ENCODE peak calls at places on chromosomes 12 and 14, in ten cellular contexts. One of them, this sample, is unnamed.

GRCh38 chr14:34181308-34181707 is 230.4 kb upstream of the EGLN3 start:
- DNase-seq in left lung: no peak
- DNase-seq in ovary: no peak
- DNase-seq in tibial nerve: peak
- DNase-seq in NCI-H1105: no peak
- DNase-seq in SW480: no peak
- DNase-seq in astrocyte of the spinal cord: no peak
- DNase-seq in neural progenitor cell: peak
- DNase-seq in AML-193: no peak
- DNase-seq in amniotic stem cell: no peak
- DNase-seq in this sample: no peak

GRCh38 chr12:52423035-52423434 is 11.1 kb downstream of the KRT75 start:
- DNase-seq in left lung: no peak
- DNase-seq in ovary: no peak
- DNase-seq in tibial nerve: no peak
- DNase-seq in NCI-H1105: no peak
- DNase-seq in SW480: no peak
- DNase-seq in astrocyte of the spinal cord: no peak
- DNase-seq in neural progenitor cell: no peak
- DNase-seq in AML-193: no peak
- DNase-seq in amniotic stem cell: no peak
- DNase-seq in this sample: no peak

GRCh38 chr12:12927211-12928079 is 24.5 kb downstream of the GPRC5D start:
- DNase-seq in left lung: peak
- DNase-seq in ovary: peak
- DNase-seq in tibial nerve: no peak
- DNase-seq in NCI-H1105: peak
- DNase-seq in SW480: no peak
- DNase-seq in astrocyte of the spinal cord: peak
- DNase-seq in neural progenitor cell: no peak
- DNase-seq in AML-193: no peak
- DNase-seq in amniotic stem cell: no peak
- DNase-seq in this sample: no peak

GRCh38 chr14:69088523-69089445 is 64.1 kb downstream of the DCAF5 start:
- DNase-seq in left lung: no peak
- DNase-seq in ovary: no peak
- DNase-seq in tibial nerve: no peak
- DNase-seq in NCI-H1105: no peak
- DNase-seq in SW480: no peak
- DNase-seq in astrocyte of the spinal cord: peak
- DNase-seq in neural progenitor cell: no peak
- DNase-seq in AML-193: no peak
- DNase-seq in amniotic stem cell: peak
- DNase-seq in this sample: no peak

GRCh38 chr14:50530794-50531193 is 1.6 kb downstream of the MAP4K5 start:
- DNase-seq in left lung: no peak
- DNase-seq in ovary: no peak
- DNase-seq in tibial nerve: no peak
- DNase-seq in NCI-H1105: no peak
- DNase-seq in SW480: no peak
- DNase-seq in astrocyte of the spinal cord: peak
- DNase-seq in neural progenitor cell: no peak
- DNase-seq in AML-193: no peak
- DNase-seq in amniotic stem cell: no peak
- DNase-seq in this sample: no peak

GRCh38 chr14:92613008-92613658 is 99.6 kb downstream of the RIN3 start:
- DNase-seq in left lung: no peak
- DNase-seq in ovary: no peak
- DNase-seq in tibial nerve: peak
- DNase-seq in NCI-H1105: no peak
- DNase-seq in SW480: no peak
- DNase-seq in astrocyte of the spinal cord: no peak
- DNase-seq in neural progenitor cell: peak
- DNase-seq in AML-193: no peak
- DNase-seq in amniotic stem cell: no peak
- DNase-seq in this sample: no peak

GRCh38 chr14:56216631-56217379 is 98.6 kb downstream of the PELI2 start:
- DNase-seq in left lung: no peak
- DNase-seq in ovary: peak
- DNase-seq in tibial nerve: peak
- DNase-seq in NCI-H1105: peak
- DNase-seq in SW480: no peak
- DNase-seq in astrocyte of the spinal cord: no peak
- DNase-seq in neural progenitor cell: no peak
- DNase-seq in AML-193: peak
- DNase-seq in amniotic stem cell: no peak
- DNase-seq in this sample: no peak

GRCh38 chr12:28955491-28955890 is 193.6 kb upstream of the FAR2 start:
- DNase-seq in left lung: no peak
- DNase-seq in ovary: no peak
- DNase-seq in tibial nerve: no peak
- DNase-seq in NCI-H1105: no peak
- DNase-seq in SW480: no peak
- DNase-seq in astrocyte of the spinal cord: peak
- DNase-seq in neural progenitor cell: no peak
- DNase-seq in AML-193: no peak
- DNase-seq in amniotic stem cell: no peak
- DNase-seq in this sample: no peak

GRCh38 chr12:105018761-105019160 is 32.6 kb downstream of the NOPCHAP1 start:
- DNase-seq in left lung: no peak
- DNase-seq in ovary: no peak
- DNase-seq in tibial nerve: no peak
- DNase-seq in NCI-H1105: no peak
- DNase-seq in SW480: no peak
- DNase-seq in astrocyte of the spinal cord: no peak
- DNase-seq in neural progenitor cell: peak
- DNase-seq in AML-193: no peak
- DNase-seq in amniotic stem cell: no peak
- DNase-seq in this sample: no peak

GRCh38 chr12:117063162-117063911 is 35.9 kb downstream of the TESC start:
- DNase-seq in left lung: peak
- DNase-seq in ovary: no peak
- DNase-seq in tibial nerve: peak
- DNase-seq in NCI-H1105: no peak
- DNase-seq in SW480: no peak
- DNase-seq in astrocyte of the spinal cord: no peak
- DNase-seq in neural progenitor cell: no peak
- DNase-seq in AML-193: peak
- DNase-seq in amniotic stem cell: no peak
- DNase-seq in this sample: peak

GRCh38 chr12:126198966-126199692 is 1133.9 kb downstream of the AACS start:
- DNase-seq in left lung: peak
- DNase-seq in ovary: no peak
- DNase-seq in tibial nerve: no peak
- DNase-seq in NCI-H1105: no peak
- DNase-seq in SW480: no peak
- DNase-seq in astrocyte of the spinal cord: peak
- DNase-seq in neural progenitor cell: no peak
- DNase-seq in AML-193: no peak
- DNase-seq in amniotic stem cell: no peak
- DNase-seq in this sample: no peak

GRCh38 chr14:62015945-62016344 is 253.7 kb downstream of the SNAPC1 start:
- DNase-seq in left lung: no peak
- DNase-seq in ovary: no peak
- DNase-seq in tibial nerve: peak
- DNase-seq in NCI-H1105: peak
- DNase-seq in SW480: no peak
- DNase-seq in astrocyte of the spinal cord: peak
- DNase-seq in neural progenitor cell: no peak
- DNase-seq in AML-193: no peak
- DNase-seq in amniotic stem cell: no peak
- DNase-seq in this sample: no peak

GRCh38 chr14:101992708-101993107 is 28.3 kb downstream of the DYNC1H1 start:
- DNase-seq in left lung: no peak
- DNase-seq in ovary: no peak
- DNase-seq in tibial nerve: no peak
- DNase-seq in NCI-H1105: no peak
- DNase-seq in SW480: no peak
- DNase-seq in astrocyte of the spinal cord: no peak
- DNase-seq in neural progenitor cell: no peak
- DNase-seq in AML-193: no peak
- DNase-seq in amniotic stem cell: no peak
- DNase-seq in this sample: no peak

GRCh38 chr14:77967110-77967509 is 167.2 kb downstream of the ADCK1 start:
- DNase-seq in left lung: no peak
- DNase-seq in ovary: no peak
- DNase-seq in tibial nerve: no peak
- DNase-seq in NCI-H1105: no peak
- DNase-seq in SW480: no peak
- DNase-seq in astrocyte of the spinal cord: no peak
- DNase-seq in neural progenitor cell: no peak
- DNase-seq in AML-193: no peak
- DNase-seq in amniotic stem cell: no peak
- DNase-seq in this sample: no peak

GRCh38 chr12:53073881-53074280 is 5.3 kb downstream of the SPRYD3 start:
- DNase-seq in left lung: no peak
- DNase-seq in ovary: peak
- DNase-seq in tibial nerve: peak
- DNase-seq in NCI-H1105: no peak
- DNase-seq in SW480: no peak
- DNase-seq in astrocyte of the spinal cord: no peak
- DNase-seq in neural progenitor cell: no peak
- DNase-seq in AML-193: no peak
- DNase-seq in amniotic stem cell: no peak
- DNase-seq in this sample: no peak

GRCh38 chr12:34109390-34109789 is 87.1 kb downstream of the ALG10 start:
- DNase-seq in left lung: no peak
- DNase-seq in ovary: no peak
- DNase-seq in tibial nerve: no peak
- DNase-seq in NCI-H1105: no peak
- DNase-seq in SW480: no peak
- DNase-seq in astrocyte of the spinal cord: no peak
- DNase-seq in neural progenitor cell: no peak
- DNase-seq in AML-193: no peak
- DNase-seq in amniotic stem cell: no peak
- DNase-seq in this sample: no peak

GRCh38 chr12:87323369-87323768 is 705.8 kb downstream of the C12orf50 start:
- DNase-seq in left lung: no peak
- DNase-seq in ovary: no peak
- DNase-seq in tibial nerve: no peak
- DNase-seq in NCI-H1105: no peak
- DNase-seq in SW480: no peak
- DNase-seq in astrocyte of the spinal cord: peak
- DNase-seq in neural progenitor cell: no peak
- DNase-seq in AML-193: no peak
- DNase-seq in amniotic stem cell: peak
- DNase-seq in this sample: no peak

GRCh38 chr12:48542300-48542928 is 17.0 kb downstream of the OR8S1 start:
- DNase-seq in left lung: peak
- DNase-seq in ovary: no peak
- DNase-seq in tibial nerve: no peak
- DNase-seq in NCI-H1105: peak
- DNase-seq in SW480: peak
- DNase-seq in astrocyte of the spinal cord: no peak
- DNase-seq in neural progenitor cell: peak
- DNase-seq in AML-193: peak
- DNase-seq in amniotic stem cell: no peak
- DNase-seq in this sample: no peak

GRCh38 chr12:95784286-95784685 is 6.3 kb downstream of the NTN4 start:
- DNase-seq in left lung: no peak
- DNase-seq in ovary: no peak
- DNase-seq in tibial nerve: no peak
- DNase-seq in NCI-H1105: no peak
- DNase-seq in SW480: no peak
- DNase-seq in astrocyte of the spinal cord: peak
- DNase-seq in neural progenitor cell: no peak
- DNase-seq in AML-193: no peak
- DNase-seq in amniotic stem cell: no peak
- DNase-seq in this sample: no peak

GRCh38 chr12:60539592-60539991 is 943.8 kb downstream of the SLC16A7 start:
- DNase-seq in left lung: no peak
- DNase-seq in ovary: no peak
- DNase-seq in tibial nerve: no peak
- DNase-seq in NCI-H1105: no peak
- DNase-seq in SW480: no peak
- DNase-seq in astrocyte of the spinal cord: no peak
- DNase-seq in neural progenitor cell: no peak
- DNase-seq in AML-193: no peak
- DNase-seq in amniotic stem cell: no peak
- DNase-seq in this sample: no peak

GRCh38 chr12:81992461-81992860 is 233.3 kb upstream of the PPFIA2 start:
- DNase-seq in left lung: no peak
- DNase-seq in ovary: no peak
- DNase-seq in tibial nerve: peak
- DNase-seq in NCI-H1105: no peak
- DNase-seq in SW480: peak
- DNase-seq in astrocyte of the spinal cord: peak
- DNase-seq in neural progenitor cell: peak
- DNase-seq in AML-193: peak
- DNase-seq in amniotic stem cell: no peak
- DNase-seq in this sample: no peak

GRCh38 chr14:99945732-99946651 is 119.2 kb upstream of the EVL start:
- DNase-seq in left lung: no peak
- DNase-seq in ovary: no peak
- DNase-seq in tibial nerve: no peak
- DNase-seq in NCI-H1105: no peak
- DNase-seq in SW480: no peak
- DNase-seq in astrocyte of the spinal cord: no peak
- DNase-seq in neural progenitor cell: no peak
- DNase-seq in AML-193: no peak
- DNase-seq in amniotic stem cell: no peak
- DNase-seq in this sample: no peak

GRCh38 chr14:89615421-89615820 is 198.4 kb upstream of the FOXN3 start:
- DNase-seq in left lung: no peak
- DNase-seq in ovary: no peak
- DNase-seq in tibial nerve: no peak
- DNase-seq in NCI-H1105: no peak
- DNase-seq in SW480: no peak
- DNase-seq in astrocyte of the spinal cord: no peak
- DNase-seq in neural progenitor cell: no peak
- DNase-seq in AML-193: no peak
- DNase-seq in amniotic stem cell: no peak
- DNase-seq in this sample: no peak

GRCh38 chr12:71955946-71956345 is 17.3 kb downstream of the TPH2 start:
- DNase-seq in left lung: no peak
- DNase-seq in ovary: no peak
- DNase-seq in tibial nerve: no peak
- DNase-seq in NCI-H1105: no peak
- DNase-seq in SW480: no peak
- DNase-seq in astrocyte of the spinal cord: peak
- DNase-seq in neural progenitor cell: no peak
- DNase-seq in AML-193: no peak
- DNase-seq in amniotic stem cell: no peak
- DNase-seq in this sample: no peak

GRCh38 chr12:131808744-131809371 is 19.3 kb upstream of the MMP17 start:
- DNase-seq in left lung: no peak
- DNase-seq in ovary: no peak
- DNase-seq in tibial nerve: no peak
- DNase-seq in NCI-H1105: no peak
- DNase-seq in SW480: peak
- DNase-seq in astrocyte of the spinal cord: no peak
- DNase-seq in neural progenitor cell: no peak
- DNase-seq in AML-193: no peak
- DNase-seq in amniotic stem cell: no peak
- DNase-seq in this sample: no peak

GRCh38 chr12:122368361-122369073 is 54.0 kb downstream of the CLIP1 start:
- DNase-seq in left lung: no peak
- DNase-seq in ovary: no peak
- DNase-seq in tibial nerve: no peak
- DNase-seq in NCI-H1105: no peak
- DNase-seq in SW480: peak
- DNase-seq in astrocyte of the spinal cord: peak
- DNase-seq in neural progenitor cell: no peak
- DNase-seq in AML-193: no peak
- DNase-seq in amniotic stem cell: no peak
- DNase-seq in this sample: no peak

GRCh38 chr12:34371050-34371449 is 348.8 kb downstream of the ALG10 start:
- DNase-seq in left lung: no peak
- DNase-seq in ovary: no peak
- DNase-seq in tibial nerve: no peak
- DNase-seq in NCI-H1105: no peak
- DNase-seq in SW480: no peak
- DNase-seq in astrocyte of the spinal cord: no peak
- DNase-seq in neural progenitor cell: no peak
- DNase-seq in AML-193: no peak
- DNase-seq in amniotic stem cell: no peak
- DNase-seq in this sample: no peak

This sample was measured in KG1.